ENCODE peak calls at places on chromosomes 7 and 10, in ten cellular contexts. J is cardiac muscle cell, I is substantia nigra, L is BE2C, Q is NCI-H1048, T is T-cell, G is hypothalamus, X is posterior cingulate gyrus, S is ELF-1, V is GM10248. A is an unnamed sample.

GRCh38 chr7:29115753-29116152 is 30.6 kb downstream of the CPVL start:
- DNase-seq in J (no peak), I (no peak), L (no peak), Q (no peak), T (no peak), G (no peak), X (no peak), S (no peak), V (no peak), A (no peak)

GRCh38 chr7:123397746-123398145 is 136.6 kb downstream of the IQUB start:
- DNase-seq in J (no peak), I (no peak), L (no peak), Q (no peak), T (no peak), G (no peak), X (no peak), S (no peak), V (no peak), A (no peak)

GRCh38 chr10:71770255-71770654 is 3.1 kb downstream of the VSIR start:
- DNase-seq in J (no peak), I (no peak), L (no peak), Q (no peak), T (no peak), G (no peak), X (no peak), S (no peak), V (no peak), A (no peak)

GRCh38 chr7:101400751-101401150 is 38.1 kb downstream of the COL26A1 start:
- DNase-seq in J (no peak), I (no peak), L (no peak), Q (no peak), T (no peak), G (no peak), X (no peak), S (no peak), V (no peak), A (no peak)

GRCh38 chr7:140990193-140990962 is 24.4 kb downstream of the MRPS33 start:
- DNase-seq in J (no peak), I (no peak), L (no peak), Q (no peak), T (no peak), G (no peak), X (no peak), S (no peak), V (no peak), A (no peak)

GRCh38 chr10:61708841-61709240 is 46.1 kb downstream of the CABCOCO1 start:
- DNase-seq in J (no peak), I (no peak), L (no peak), Q (no peak), T (no peak), G (no peak), X (no peak), S (no peak), V (no peak), A (no peak)

GRCh38 chr10:58781873-58782488 is 269.3 kb downstream of the BICC1 start:
- DNase-seq in J (peak), I (no peak), L (peak), Q (no peak), T (no peak), G (no peak), X (no peak), S (peak), V (peak), A (peak)

GRCh38 chr10:126398924-126399323 is 10.6 kb upstream of the ADAM12 start:
- DNase-seq in J (no peak), I (no peak), L (peak), Q (no peak), T (no peak), G (no peak), X (no peak), S (no peak), V (no peak), A (no peak)

GRCh38 chr7:134140889-134141867 is 14.0 kb downstream of the LRGUK start:
- DNase-seq in J (peak), I (peak), L (peak), Q (no peak), T (peak), G (peak), X (peak), S (peak), V (peak), A (peak)

GRCh38 chr7:40232242-40232929 is 97.6 kb downstream of the SUGCT start:
- DNase-seq in J (peak), I (no peak), L (peak), Q (peak), T (no peak), G (no peak), X (no peak), S (peak), V (peak), A (no peak)

GRCh38 chr10:70738425-70739121 is 46.6 kb downstream of the TBATA start:
- DNase-seq in J (no peak), I (no peak), L (no peak), Q (no peak), T (no peak), G (no peak), X (no peak), S (no peak), V (no peak), A (no peak)

GRCh38 chr7:128755816-128756476 is 16.8 kb downstream of the CALU start:
- DNase-seq in J (no peak), I (no peak), L (no peak), Q (no peak), T (no peak), G (no peak), X (no peak), S (no peak), V (no peak), A (peak)

GRCh38 chr7:108135446-108136190 is 5.5 kb upstream of the LAMB4 start:
- DNase-seq in J (no peak), I (no peak), L (no peak), Q (no peak), T (no peak), G (no peak), X (no peak), S (no peak), V (peak), A (no peak)